ENCODE peak calls at places on chromosome 15, in six cellular contexts. E is HFFc6; G is endothelial cell; I is astrocyte of the spinal cord; P is neural progenitor cell; F is CD8-positive, alpha-beta memory T cell. A is an unnamed sample.
A peak's percentile ranks its signal among the peaks of the same experiment; 100 is the strongest.

GRCh38 chr15:77535845-77536244 is 96.9 kb downstream of the LINGO1 start:
- DNase-seq in E (no peak), I (no peak), G (no peak), F (no peak), P (no peak), A (no peak)

GRCh38 chr15:80804970-80805495 is 25.9 kb downstream of the CEMIP start:
- DNase-seq in E (no peak), G (no peak), F (no peak), P (no peak), I (no peak), A (no peak)

GRCh38 chr15:53446376-53446775 is 313.1 kb downstream of the WDR72 start:
- DNase-seq in E (no peak), F (no peak), P (no peak), G (no peak), I (no peak), A (no peak)

GRCh38 chr15:95663156-95663831 is 667.2 kb upstream of the NR2F2 start:
- DNase-seq in E (peak; percentile 67), P (no peak), G (no peak), I (no peak), F (no peak), A (no peak)

GRCh38 chr15:38879909-38880471 is 315.4 kb upstream of the RASGRP1 start:
- DNase-seq in P (no peak), G (no peak), F (no peak), E (peak; percentile 35), I (peak; percentile 47), A (no peak)

GRCh38 chr15:81216411-81216810 is 19.7 kb downstream of the IL16 start:
- DNase-seq in F (no peak), P (peak; percentile 31), E (no peak), G (no peak), I (no peak), A (no peak)

GRCh38 chr15:81357178-81357686 is 16.8 kb downstream of the TMC3 start:
- DNase-seq in E (no peak), F (no peak), P (no peak), I (no peak), G (no peak), A (no peak)

GRCh38 chr15:38300395-38300794 is 47.8 kb downstream of the SPRED1 start:
- DNase-seq in E (no peak), F (no peak), P (no peak), G (no peak), I (peak; percentile 25), A (no peak)

GRCh38 chr15:63048986-63049665 is 6.6 kb downstream of the TPM1 start:
- DNase-seq in F (no peak), P (peak; percentile 65), I (peak; percentile 72), E (peak; percentile 56), G (peak; percentile 30), A (peak; percentile 58)

GRCh38 chr15:74365619-74366445 is 1.6 kb downstream of the CYP11A1 start:
- DNase-seq in G (peak; percentile 69), P (peak; percentile 78), F (no peak), E (peak; percentile 41), I (peak; percentile 19), A (peak; percentile 61)

GRCh38 chr15:67035886-67036285 is 29.5 kb upstream of the SMAD3 start:
- DNase-seq in F (no peak), G (no peak), P (no peak), I (peak; percentile 47), E (no peak), A (no peak)

GRCh38 chr15:49225572-49226281 is 55.7 kb downstream of the GALK2 start:
- DNase-seq in E (peak; percentile 10), G (peak; percentile 63), F (no peak), P (peak; percentile 77), I (peak; percentile 46), A (peak; percentile 73)

GRCh38 chr15:89057506-89058133 is 30.6 kb upstream of the ABHD2 start:
- DNase-seq in I (peak; percentile 72), E (peak; percentile 60), P (peak; percentile 82), F (peak; percentile 70), G (peak; percentile 93), A (peak; percentile 79)

GRCh38 chr15:62649793-62650420 is 392.6 kb upstream of the TPM1 start:
- DNase-seq in I (peak; percentile 58), P (no peak), E (no peak), F (no peak), G (no peak), A (no peak)

GRCh38 chr15:90902996-90903732 is at the start of gene MAN2A2:
- DNase-seq in G (peak; percentile 43), F (peak; percentile 74), E (peak; percentile 19), I (peak; percentile 32), P (peak; percentile 73), A (peak; percentile 62)

GRCh38 chr15:73293773-73294172 is 75.0 kb downstream of the HCN4 start:
- DNase-seq in I (no peak), F (no peak), E (no peak), P (no peak), G (no peak), A (no peak)

GRCh38 chr15:83700082-83700481 is 46.2 kb downstream of the ADAMTSL3 start:
- DNase-seq in I (no peak), E (no peak), F (no peak), P (no peak), G (no peak), A (no peak)

GRCh38 chr15:70160803-70161565 is 63.3 kb upstream of the TLE3 start:
- DNase-seq in I (no peak), P (no peak), E (no peak), G (no peak), F (no peak), A (no peak)

GRCh38 chr15:27506752-27507151 is 535.8 kb downstream of the GABRG3 start:
- DNase-seq in F (no peak), E (no peak), P (no peak), I (no peak), G (no peak), A (no peak)

GRCh38 chr15:56765252-56765651 is 31.9 kb upstream of the ZNF280D start:
- DNase-seq in G (no peak), I (peak; percentile 84), P (no peak), F (no peak), E (peak; percentile 17), A (peak; percentile 26)

GRCh38 chr15:44633603-44634002 is 29.9 kb downstream of the SPG11 start:
- DNase-seq in F (no peak), G (no peak), I (peak; percentile 3), E (peak; percentile 22), P (no peak), A (peak; percentile 17)

GRCh38 chr15:96807361-96807760 is 476.9 kb downstream of the NR2F2 start:
- DNase-seq in F (no peak), E (no peak), G (no peak), P (no peak), I (no peak), A (no peak)

GRCh38 chr15:99438691-99439523 is 126.9 kb upstream of the MEF2A start:
- DNase-seq in P (peak; percentile 51), I (peak; percentile 61), E (no peak), F (no peak), G (no peak), A (peak; percentile 41)

GRCh38 chr15:63398456-63398855 is 16.8 kb upstream of the CA12 start:
- DNase-seq in E (no peak), F (no peak), P (no peak), G (no peak), I (no peak), A (no peak)

GRCh38 chr15:48143856-48144255 is 23.1 kb downstream of the SLC24A5 start:
- DNase-seq in I (no peak), F (no peak), P (no peak), G (no peak), E (peak; percentile 41), A (peak; percentile 18)

GRCh38 chr15:48675436-48675835 is 29.9 kb upstream of the FBN1 start:
- DNase-seq in G (no peak), F (no peak), I (no peak), P (no peak), E (no peak), A (no peak)

GRCh38 chr15:31080618-31081017 is 20.9 kb downstream of the TRPM1 start:
- DNase-seq in G (peak; percentile 66), P (peak; percentile 94), E (no peak), F (peak; percentile 7), I (no peak), A (peak; percentile 51)

GRCh38 chr15:29990035-29990434 is 92.7 kb upstream of the GOLGA8J start:
- DNase-seq in F (no peak), E (no peak), P (no peak), I (no peak), G (no peak), A (no peak)

GRCh38 chr15:74692327-74692726 is 3.5 kb downstream of the EDC3 start:
- DNase-seq in P (no peak), G (no peak), I (no peak), F (no peak), E (no peak), A (no peak)

GRCh38 chr15:67138946-67139855 is 73.8 kb downstream of the SMAD3 start:
- DNase-seq in E (no peak), F (no peak), I (no peak), P (no peak), G (no peak), A (no peak)

GRCh38 chr15:58260186-58260910 is 122.2 kb downstream of the AQP9 start:
- DNase-seq in G (no peak), E (no peak), F (no peak), P (no peak), I (no peak), A (no peak)

GRCh38 chr15:22259881-22260421 is 179.6 kb downstream of the OR4M2 start:
- DNase-seq in G (no peak), F (no peak), E (no peak), P (no peak), I (no peak), A (no peak)

GRCh38 chr15:74676801-74677200 is 19.0 kb downstream of the EDC3 start:
- DNase-seq in I (no peak), G (no peak), E (no peak), F (no peak), P (no peak), A (no peak)

GRCh38 chr15:67030036-67030762 is 35.2 kb upstream of the SMAD3 start:
- DNase-seq in E (no peak), F (no peak), P (peak; percentile 84), I (no peak), G (no peak), A (peak; percentile 43)

GRCh38 chr15:48415036-48415886 is 84.0 kb downstream of the DUT start:
- DNase-seq in I (no peak), G (no peak), E (peak; percentile 58), F (no peak), P (no peak), A (no peak)

GRCh38 chr15:78265752-78266224 is 1.4 kb downstream of the DNAJA4 start:
- DNase-seq in F (no peak), E (peak; percentile 87), P (no peak), I (peak; percentile 70), G (no peak), A (peak; percentile 56)

A was measured in mesenchymal stem cell.